ENCODE peak calls at places on chromosome 12, in four cellular contexts. G is mesothelial cell of epicardium, K is upper lobe of right lung, S is IMR-90. C is an unnamed sample.

GRCh38 chr12:92275443-92276154 is 130.0 kb upstream of the BTG1 start:
- DNase-seq in K (no peak), G (no peak), S (no peak), C (no peak)

GRCh38 chr12:65948320-65949008 is 124.2 kb downstream of the HMGA2 start:
- DNase-seq in S (peak), K (peak), G (peak), C (no peak)

GRCh38 chr12:62466018-62466595 is 519 bp upstream of the MON2 start:
- DNase-seq in G (peak), K (no peak), S (peak), C (no peak)

GRCh38 chr12:64099430-64099829 is 122.7 kb downstream of the KICS2 start:
- DNase-seq in K (no peak), S (peak), G (no peak), C (no peak)

GRCh38 chr12:22974865-22975264 is 349.9 kb downstream of the ETNK1 start:
- DNase-seq in G (no peak), S (peak), K (no peak), C (no peak)

GRCh38 chr12:67457799-67458680 is 188.9 kb downstream of the CAND1 start:
- DNase-seq in K (no peak), S (no peak), G (no peak), C (no peak)

GRCh38 chr12:13390381-13390856 is 193.9 kb downstream of the EMP1 start:
- DNase-seq in K (peak), G (peak), S (peak), C (no peak)

GRCh38 chr12:31005944-31006361 is 67.7 kb upstream of the DDX11 start:
- DNase-seq in G (no peak), S (peak), K (peak), C (no peak)

GRCh38 chr12:81942588-81942987 is 183.4 kb upstream of the PPFIA2 start:
- DNase-seq in K (no peak), S (no peak), G (no peak), C (no peak)

GRCh38 chr12:64706366-64706765 is 52.8 kb downstream of the GNS start:
- DNase-seq in G (no peak), S (no peak), K (no peak), C (no peak)

GRCh38 chr12:118689793-118690192 is 291.5 kb upstream of the SRRM4 start:
- DNase-seq in K (no peak), S (no peak), G (no peak), C (no peak)

GRCh38 chr12:123384318-123384993 is 524 bp downstream of the KMT5A start:
- DNase-seq in G (peak), S (no peak), K (no peak), C (no peak)

GRCh38 chr12:1117970-1118563 is 127.0 kb downstream of the ERC1 start:
- DNase-seq in G (peak), S (peak), K (no peak), C (peak)

GRCh38 chr12:96343347-96343954 is 56.8 kb downstream of the CDK17 start:
- DNase-seq in K (no peak), S (peak), G (no peak), C (no peak)

GRCh38 chr12:42617622-42618021 is 28.1 kb upstream of the PRICKLE1 start:
- DNase-seq in S (peak), G (no peak), K (no peak), C (no peak)

GRCh38 chr12:4134833-4135597 is 138.5 kb upstream of the CCND2 start:
- DNase-seq in K (no peak), S (no peak), G (no peak), C (no peak)

GRCh38 chr12:4139191-4139590 is 134.4 kb upstream of the CCND2 start:
- DNase-seq in G (no peak), S (no peak), K (no peak), C (no peak)

GRCh38 chr12:4137015-4137414 is 136.5 kb upstream of the CCND2 start:
- DNase-seq in S (no peak), K (no peak), G (no peak), C (no peak)

GRCh38 chr12:4138051-4138450 is 135.5 kb upstream of the CCND2 start:
- DNase-seq in G (no peak), K (no peak), S (no peak), C (no peak)

GRCh38 chr12:4137441-4137840 is 136.1 kb upstream of the CCND2 start:
- DNase-seq in G (no peak), S (no peak), K (no peak), C (no peak)
- TF ChIP-seq CTCF in G (no peak), S (no peak), K (no peak), C (no peak)

GRCh38 chr12:19681007-19681406 is 241.7 kb downstream of the AEBP2 start:
- DNase-seq in G (no peak), K (no peak), S (no peak), C (no peak)
- TF ChIP-seq CTCF in G (no peak), K (no peak), S (no peak), C (no peak)

DNA sequence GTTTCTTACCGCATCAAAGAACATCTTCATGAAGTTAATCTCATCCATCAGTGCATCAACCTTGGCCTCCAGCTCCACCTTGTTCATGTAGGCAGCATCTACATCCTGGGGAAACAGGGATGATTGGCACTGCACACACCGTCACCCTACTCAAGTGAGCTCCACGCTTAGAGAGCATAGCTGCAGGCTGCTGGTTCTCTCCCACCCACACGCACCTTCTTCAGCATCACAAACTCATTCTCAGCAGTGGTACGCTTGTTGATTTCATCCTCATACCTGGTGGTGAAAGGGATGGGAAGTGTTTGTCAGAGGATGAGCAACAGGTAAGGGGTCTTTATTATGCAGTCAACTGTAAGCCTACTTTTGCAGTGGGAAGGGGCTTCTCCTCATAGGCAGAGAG is 2.3 kb downstream of the KRT5 start:
- DNase-seq in S (no peak), K (no peak), G (no peak), C (peak)
- TF ChIP-seq CTCF in S (no peak), K (no peak), G (no peak), C (no peak)

GRCh38 chr12:5965950-5966383 is 20.9 kb upstream of the ANO2 start:
- DNase-seq in G (peak), S (peak), K (peak), C (no peak)
- TF ChIP-seq CTCF in G (peak), S (peak), K (peak), C (peak)

GRCh38 chr12:51972849-51973273 is 21.4 kb downstream of the ACVR1B start:
- DNase-seq in G (no peak), K (peak), S (peak), C (peak)

GRCh38 chr12:51969643-51970042 is 18.1 kb downstream of the ACVR1B start:
- DNase-seq in G (no peak), K (no peak), S (no peak), C (no peak)

GRCh38 chr12:51972424-51972812 is 20.9 kb downstream of the ACVR1B start:
- DNase-seq in G (no peak), K (no peak), S (no peak), C (no peak)

GRCh38 chr12:51971679-51972423 is 20.4 kb downstream of the ACVR1B start:
- DNase-seq in K (no peak), S (no peak), G (no peak), C (no peak)

GRCh38 chr12:51970904-51971646 is 19.6 kb downstream of the ACVR1B start:
- DNase-seq in G (no peak), K (no peak), S (peak), C (no peak)
- TF ChIP-seq CTCF in G (peak), K (peak), S (peak), C (peak)

GRCh38 chr12:19739195-19739776 is 300.0 kb downstream of the AEBP2 start:
- DNase-seq in K (no peak), S (peak), G (peak), C (no peak)
- TF ChIP-seq CTCF in K (peak), S (peak), G (peak), C (peak)

GRCh38 chr12:124718052-124718451 is 145.6 kb downstream of the SCARB1 start:
- DNase-seq in G (no peak), S (no peak), K (no peak), C (no peak)

GRCh38 chr12:124720687-124721500 is 142.8 kb downstream of the SCARB1 start:
- DNase-seq in S (peak), G (peak), K (no peak), C (no peak)

GRCh38 chr12:124721501-124722154 is 142.0 kb downstream of the SCARB1 start:
- DNase-seq in K (no peak), G (no peak), S (peak), C (no peak)

GRCh38 chr12:124718458-124718857 is 145.2 kb downstream of the SCARB1 start:
- DNase-seq in S (no peak), K (no peak), G (no peak), C (no peak)

GRCh38 chr12:124720019-124720686 is 143.5 kb downstream of the SCARB1 start:
- DNase-seq in K (no peak), G (no peak), S (peak), C (no peak)
- TF ChIP-seq CTCF in K (peak), G (no peak), S (peak), C (no peak)

C was measured in natural killer cell.